ENCODE peak calls at places on chromosome 4, in six cellular contexts. Y, Q, W, U, T and G are unnamed samples.
A peak's percentile ranks its signal among the peaks of the same experiment; 100 is the strongest.

GRCh38 chr4:184937745-184938144 is 80.5 kb upstream of the HELT start:
- DNase-seq in Y (no peak), Q (peak; percentile 44), W (no peak), U (no peak), T (no peak), G (no peak)

GRCh38 chr4:151887151-151887815 is 126.5 kb upstream of the GATB start:
- DNase-seq in Y (no peak), Q (no peak), W (no peak), U (no peak), T (no peak), G (no peak)

GRCh38 chr4:105951198-105951597 is 55.9 kb downstream of the NPNT start:
- DNase-seq in Y (no peak), Q (no peak), W (no peak), U (no peak), T (no peak), G (no peak)

GRCh38 chr4:87240341-87240740 is 19.9 kb upstream of the KLHL8 start:
- DNase-seq in Y (no peak), Q (no peak), W (no peak), U (no peak), T (no peak), G (no peak)

GRCh38 chr4:80335226-80335553 is 340 bp upstream of the CFAP299 start:
- DNase-seq in Y (no peak), Q (no peak), W (no peak), U (no peak), T (no peak), G (no peak)

GRCh38 chr4:101790521-101791188 is at the start of gene BANK1:
- DNase-seq in Y (peak; percentile 42), Q (no peak), W (peak; percentile 16), U (no peak), T (peak; percentile 83), G (no peak)

GRCh38 chr4:10058371-10058770 is 37.1 kb upstream of the SLC2A9 start:
- DNase-seq in Y (no peak), Q (no peak), W (no peak), U (no peak), T (no peak), G (no peak)

GRCh38 chr4:114998316-114998715 is 115.1 kb downstream of the NDST4 start:
- DNase-seq in Y (no peak), Q (peak; percentile 22), W (no peak), U (no peak), T (no peak), G (no peak)

GRCh38 chr4:116872308-116872707 is 213.1 kb downstream of the TRAM1L1 start:
- DNase-seq in Y (no peak), Q (no peak), W (no peak), U (no peak), T (no peak), G (no peak)

GRCh38 chr4:119731778-119732177 is 103.2 kb upstream of the PDE5A start:
- DNase-seq in Y (no peak), Q (no peak), W (no peak), U (no peak), T (no peak), G (no peak)

GRCh38 chr4:35565640-35566039 is 678.7 kb downstream of the ARAP2 start:
- DNase-seq in Y (no peak), Q (no peak), W (no peak), U (no peak), T (no peak), G (no peak)

DNA sequence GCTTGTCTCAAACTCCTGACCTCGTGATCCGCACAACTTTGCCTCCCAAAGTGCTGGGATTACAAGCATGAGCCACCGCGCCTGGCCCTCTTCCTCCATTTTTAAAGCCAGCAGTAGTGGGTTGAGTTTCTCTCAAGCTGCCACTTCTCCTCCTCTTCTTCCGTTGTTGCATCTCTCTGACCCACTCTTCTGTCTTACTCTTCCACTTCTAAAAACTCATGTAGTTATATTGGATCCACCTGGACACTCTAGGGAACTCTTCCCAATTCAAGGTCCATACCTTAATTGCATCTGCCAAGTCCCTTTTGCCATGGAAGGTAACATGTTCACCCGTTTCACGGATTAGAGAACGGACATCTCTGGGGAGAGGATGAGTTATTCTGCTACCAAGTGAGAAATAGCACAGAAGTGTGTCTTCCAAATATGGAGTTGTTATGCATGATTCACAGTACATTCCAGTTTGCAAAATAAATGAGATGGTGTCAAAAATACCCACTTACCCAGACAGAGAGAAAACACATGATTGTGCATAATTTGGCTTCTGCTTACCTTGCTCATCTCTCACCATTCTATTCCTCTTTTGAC is 51.8 kb downstream of the GBA3 start:
- DNase-seq in Y (no peak), Q (no peak), W (no peak), U (no peak), T (no peak), G (no peak)
- H3K9me3 ChIP-seq in Y (no peaks in the 10 kb centered on the region), Q (no peaks in the 10 kb centered on the region), W (no peaks in the 10 kb centered on the region), U (no peaks in the 10 kb centered on the region), T (no peaks in the 10 kb centered on the region), G (no peaks in the 10 kb centered on the region)

GRCh38 chr4:54371211-54371610 is 142.1 kb downstream of the PDGFRA start:
- DNase-seq in Y (no peak), Q (no peak), W (no peak), U (no peak), T (no peak), G (no peak)
- H3K9me3 ChIP-seq in Y (no peaks in the 10 kb centered on the region), Q (no peaks in the 10 kb centered on the region), W (no peaks in the 10 kb centered on the region), U (no peaks in the 10 kb centered on the region), T (no peaks in the 10 kb centered on the region), G (no peaks in the 10 kb centered on the region)

GRCh38 chr4:89539374-89539773 is 231.8 kb upstream of the GPRIN3 start:
- DNase-seq in Y (no peak), Q (no peak), W (no peak), U (no peak), T (no peak), G (peak; percentile 63)

GRCh38 chr4:89541998-89542397 is 234.4 kb upstream of the GPRIN3 start:
- DNase-seq in Y (no peak), Q (no peak), W (no peak), U (no peak), T (no peak), G (no peak)

GRCh38 chr4:89538171-89538570 is 230.6 kb upstream of the GPRIN3 start:
- DNase-seq in Y (no peak), Q (no peak), W (no peak), U (no peak), T (no peak), G (no peak)

GRCh38 chr4:89538886-89539285 is 231.3 kb upstream of the GPRIN3 start:
- DNase-seq in Y (no peak), Q (no peak), W (no peak), U (no peak), T (no peak), G (peak; percentile 9)

GRCh38 chr4:89539797-89540711 is 232.5 kb upstream of the GPRIN3 start:
- DNase-seq in Y (no peak), Q (no peak), W (no peak), U (no peak), T (no peak), G (no peak)
- H3K9me3 ChIP-seq in Y (peaks cover under 1% of the 10 kb centered on the region), Q (no peaks in the 10 kb centered on the region), W (no peaks in the 10 kb centered on the region), U (peaks cover 7% of the 10 kb centered on the region), T (no peaks in the 10 kb centered on the region), G (no peaks in the 10 kb centered on the region)

DNA sequence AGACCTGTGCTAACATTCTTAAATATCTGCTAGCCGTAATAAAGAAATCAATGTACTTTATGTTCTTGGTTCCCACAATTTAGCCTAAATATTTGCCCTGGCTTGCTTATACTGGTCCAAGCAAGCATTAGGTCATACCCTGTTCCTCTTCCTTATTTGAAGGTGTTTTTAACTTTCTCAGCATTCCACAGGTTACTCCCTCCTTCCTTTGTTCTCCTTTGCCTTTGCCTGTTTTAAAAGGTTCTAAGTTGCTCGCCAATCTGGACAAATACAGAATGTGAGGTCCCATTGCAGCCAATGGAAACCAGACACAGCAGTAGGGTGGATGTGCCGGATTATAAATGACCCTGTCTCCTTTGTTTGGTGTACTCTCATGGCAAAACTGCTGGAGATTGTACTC is 436.8 kb upstream of the PCDH7 start:
- DNase-seq in Y (no peak), Q (no peak), W (no peak), U (no peak), T (no peak), G (no peak)
- H3K9me3 ChIP-seq in Y (no peaks in the 10 kb centered on the region), Q (no peaks in the 10 kb centered on the region), W (no peaks in the 10 kb centered on the region), U (peaks cover 5% of the 10 kb centered on the region), T (no peaks in the 10 kb centered on the region), G (no peaks in the 10 kb centered on the region)

GRCh38 chr4:74546020-74546419 is 101.1 kb downstream of the AREG start:
- DNase-seq in Y (no peak), Q (no peak), W (no peak), U (no peak), T (no peak), G (peak; percentile 53)
- H3K9me3 ChIP-seq in Y (no peaks in the 10 kb centered on the region), Q (peaks cover 2% of the 10 kb centered on the region), W (no peaks in the 10 kb centered on the region), U (no peaks in the 10 kb centered on the region), T (no peaks in the 10 kb centered on the region), G (no peaks in the 10 kb centered on the region)

GRCh38 chr4:19927381-19927780 is 324.3 kb upstream of the SLIT2 start:
- DNase-seq in Y (no peak), Q (no peak), W (no peak), U (no peak), T (no peak), G (no peak)

GRCh38 chr4:19924761-19925160 is 326.9 kb upstream of the SLIT2 start:
- DNase-seq in Y (no peak), Q (no peak), W (no peak), U (no peak), T (no peak), G (no peak)

GRCh38 chr4:19936471-19936870 is 315.2 kb upstream of the SLIT2 start:
- DNase-seq in Y (no peak), Q (no peak), W (no peak), U (no peak), T (no peak), G (peak; percentile 30)

GRCh38 chr4:19925516-19925915 is 326.2 kb upstream of the SLIT2 start:
- DNase-seq in Y (no peak), Q (no peak), W (no peak), U (no peak), T (no peak), G (no peak)

DNA sequence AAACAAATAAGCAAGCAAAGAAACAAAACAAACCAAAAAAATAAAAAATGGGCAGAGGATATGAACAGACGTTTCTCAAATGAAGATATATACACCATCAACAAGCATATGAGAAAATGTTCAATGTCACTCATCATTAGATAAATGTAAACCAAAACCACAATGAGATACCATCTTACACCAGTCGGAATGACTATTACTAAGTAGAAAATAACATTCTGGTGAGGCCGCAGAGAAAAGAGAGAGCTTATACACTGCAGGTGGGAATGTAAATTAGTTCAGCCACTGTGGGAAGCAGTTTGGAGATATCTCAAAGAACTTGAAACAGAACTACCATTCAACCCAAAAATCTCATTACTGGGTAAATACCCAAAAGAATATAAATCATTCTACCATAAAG is 321.0 kb upstream of the SLIT2 start:
- DNase-seq in Y (no peak), Q (no peak), W (no peak), U (no peak), T (no peak), G (no peak)
- H3K9me3 ChIP-seq in Y (no peaks in the 10 kb centered on the region), Q (no peaks in the 10 kb centered on the region), W (no peaks in the 10 kb centered on the region), U (no peaks in the 10 kb centered on the region), T (no peaks in the 10 kb centered on the region), G (no peaks in the 10 kb centered on the region)

GRCh38 chr4:29240641-29241040 is 1479.5 kb upstream of the PCDH7 start:
- DNase-seq in Y (no peak), Q (no peak), W (no peak), U (no peak), T (no peak), G (no peak)
- H3K9me3 ChIP-seq in Y (no peaks in the 10 kb centered on the region), Q (no peaks in the 10 kb centered on the region), W (no peaks in the 10 kb centered on the region), U (no peaks in the 10 kb centered on the region), T (no peaks in the 10 kb centered on the region), G (no peaks in the 10 kb centered on the region)